ENCODE peak calls at places on chromosomes 5 and 9, in ten cellular contexts. B, V, Z, L, T, K, S, P, R and E are unnamed samples.

GRCh38 chr5:106768392-106768791 is 902.3 kb downstream of the EFNA5 start:
- DNase-seq in B (no peak), V (no peak), Z (no peak), L (no peak), T (no peak), K (no peak), S (no peak), P (no peak), R (no peak), E (no peak)

GRCh38 chr9:81824802-81825770 is 103.1 kb upstream of the SPATA31D4 start:
- DNase-seq in B (no peak), V (no peak), Z (no peak), L (no peak), T (no peak), K (no peak), S (no peak), P (no peak), R (no peak), E (no peak)

GRCh38 chr5:30932611-30933010 is 260.9 kb upstream of the CDH6 start:
- DNase-seq in B (no peak), V (no peak), Z (no peak), L (no peak), T (no peak), K (no peak), S (no peak), P (no peak), R (no peak), E (no peak)

GRCh38 chr9:81250606-81251005 is 438.7 kb downstream of the TLE1 start:
- DNase-seq in B (no peak), V (no peak), Z (no peak), L (no peak), T (no peak), K (no peak), S (no peak), P (no peak), R (no peak), E (no peak)

GRCh38 chr9:69376651-69377050 is 51.6 kb downstream of the ENTREP1 start:
- DNase-seq in B (peak), V (no peak), Z (no peak), L (no peak), T (no peak), K (no peak), S (no peak), P (peak), R (no peak), E (no peak)

GRCh38 chr5:11329676-11330075 is 568.6 kb upstream of the DAP start:
- DNase-seq in B (no peak), V (no peak), Z (no peak), L (no peak), T (no peak), K (no peak), S (no peak), P (no peak), R (no peak), E (no peak)

GRCh38 chr9:33448159-33448511 is 742 bp upstream of the AQP3 start:
- DNase-seq in B (no peak), V (no peak), Z (no peak), L (peak), T (no peak), K (no peak), S (no peak), P (no peak), R (no peak), E (no peak)

GRCh38 chr5:95771109-95771708 is 40.1 kb downstream of the RHOBTB3 start:
- DNase-seq in B (no peak), V (no peak), Z (no peak), L (peak), T (no peak), K (no peak), S (no peak), P (peak), R (no peak), E (no peak)

GRCh38 chr5:10520716-10521115 is 43.2 kb upstream of the ANKRD33B start:
- DNase-seq in B (no peak), V (no peak), Z (no peak), L (no peak), T (no peak), K (no peak), S (no peak), P (peak), R (no peak), E (no peak)

GRCh38 chr5:172906436-172906835 is 52.8 kb upstream of the RPL26L1 start:
- DNase-seq in B (no peak), V (peak), Z (no peak), L (no peak), T (no peak), K (no peak), S (no peak), P (peak), R (no peak), E (no peak)

DNA sequence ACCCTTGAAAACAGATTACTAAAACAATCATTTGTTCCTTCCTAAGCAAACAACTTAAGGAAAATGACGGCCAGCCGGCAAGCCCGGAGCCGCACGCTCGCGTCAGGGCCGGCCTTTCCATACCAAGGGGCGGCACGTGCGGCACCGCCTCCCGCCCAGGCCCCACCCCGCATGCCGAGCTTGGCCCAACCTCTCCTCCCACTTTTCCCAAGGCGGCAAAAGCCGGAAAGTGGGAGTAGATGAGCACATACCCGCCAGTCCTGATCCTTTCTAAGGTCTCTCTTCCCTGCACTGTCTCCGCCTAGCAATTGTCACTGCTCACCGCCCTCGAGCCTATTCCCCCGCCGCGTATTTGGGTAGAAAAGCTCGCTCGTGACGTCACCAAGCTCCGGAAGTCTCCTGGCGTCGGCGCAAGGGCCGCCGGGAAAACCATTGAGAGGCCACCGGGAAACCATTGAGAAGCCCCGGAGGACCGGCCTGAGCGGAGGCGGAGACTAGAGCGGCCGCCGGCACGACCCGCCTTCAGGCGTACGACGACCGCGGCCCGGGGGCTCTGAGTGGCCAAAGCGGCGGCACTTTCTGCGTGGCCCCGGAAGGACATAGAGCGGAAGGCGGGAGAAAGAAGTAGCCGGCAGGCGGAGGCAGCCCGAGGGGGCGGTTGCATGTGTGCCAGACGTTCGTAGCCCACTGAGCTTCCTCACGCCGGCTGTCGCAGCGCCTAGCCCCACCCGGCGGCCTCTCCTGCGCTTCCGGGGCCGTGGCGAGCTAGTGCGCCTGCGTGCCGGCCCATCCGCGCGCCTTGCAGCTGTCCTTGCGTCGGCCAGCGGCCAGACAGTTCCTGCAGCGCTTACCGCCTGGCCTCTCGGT is at the start of the genes NCBP1 and TSTD2:
- DNase-seq in B (peak), V (peak), Z (peak), L (peak), T (peak), K (peak), S (peak), P (peak), R (peak), E (peak)
- TF ChIP-seq CTCF in B (no peak), V (no peak), Z (no peak), L (no peak), T (no peak), K (no peak), S (no peak), P (no peak), R (no peak), E (no peak)

GRCh38 chr9:92180669-92181181 is 65.5 kb upstream of the SPTLC1 start:
- DNase-seq in B (no peak), V (no peak), Z (no peak), L (no peak), T (no peak), K (no peak), S (no peak), P (peak), R (no peak), E (no peak)
- TF ChIP-seq CTCF in B (no peak), V (no peak), Z (peak), L (no peak), T (no peak), K (no peak), S (no peak), P (no peak), R (no peak), E (no peak)

GRCh38 chr5:83590966-83591365 is 119.4 kb downstream of the VCAN start:
- DNase-seq in B (no peak), V (no peak), Z (no peak), L (no peak), T (no peak), K (no peak), S (no peak), P (no peak), R (no peak), E (no peak)

GRCh38 chr5:83589786-83590185 is 118.2 kb downstream of the VCAN start:
- DNase-seq in B (no peak), V (no peak), Z (no peak), L (no peak), T (no peak), K (no peak), S (no peak), P (no peak), R (no peak), E (no peak)

DNA sequence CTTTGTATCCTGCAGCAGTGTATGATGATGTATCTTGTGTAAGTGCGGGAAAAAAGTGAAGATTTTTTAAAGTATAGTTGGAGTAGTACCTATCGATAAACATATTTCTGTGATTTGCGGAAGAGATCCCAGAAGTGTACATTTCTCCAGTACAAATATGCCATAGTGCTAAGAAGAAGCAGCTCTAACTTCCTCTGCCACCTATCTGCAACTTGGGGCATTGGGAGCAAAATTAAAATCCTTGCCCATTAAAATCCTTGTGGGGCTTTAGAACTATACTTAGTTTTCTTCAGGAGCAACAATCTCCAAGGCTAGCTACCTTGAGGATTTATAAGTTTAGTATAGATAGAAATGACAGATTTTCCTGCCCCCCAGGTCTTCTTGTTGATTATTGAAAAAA is 123.7 kb downstream of the VCAN start:
- DNase-seq in B (no peak), V (no peak), Z (no peak), L (no peak), T (no peak), K (no peak), S (no peak), P (no peak), R (no peak), E (no peak)
- TF ChIP-seq CTCF in B (no peak), V (no peak), Z (peak), L (no peak), T (peak), K (peak), S (no peak), P (peak), R (no peak), E (no peak)

GRCh38 chr5:132506094-132506692 is 15.6 kb upstream of the IRF1 start:
- DNase-seq in B (no peak), V (peak), Z (no peak), L (no peak), T (no peak), K (no peak), S (peak), P (peak), R (no peak), E (no peak)
- TF ChIP-seq CTCF in B (peak), V (peak), Z (peak), L (no peak), T (peak), K (peak), S (peak), P (peak), R (no peak), E (no peak)

DNA sequence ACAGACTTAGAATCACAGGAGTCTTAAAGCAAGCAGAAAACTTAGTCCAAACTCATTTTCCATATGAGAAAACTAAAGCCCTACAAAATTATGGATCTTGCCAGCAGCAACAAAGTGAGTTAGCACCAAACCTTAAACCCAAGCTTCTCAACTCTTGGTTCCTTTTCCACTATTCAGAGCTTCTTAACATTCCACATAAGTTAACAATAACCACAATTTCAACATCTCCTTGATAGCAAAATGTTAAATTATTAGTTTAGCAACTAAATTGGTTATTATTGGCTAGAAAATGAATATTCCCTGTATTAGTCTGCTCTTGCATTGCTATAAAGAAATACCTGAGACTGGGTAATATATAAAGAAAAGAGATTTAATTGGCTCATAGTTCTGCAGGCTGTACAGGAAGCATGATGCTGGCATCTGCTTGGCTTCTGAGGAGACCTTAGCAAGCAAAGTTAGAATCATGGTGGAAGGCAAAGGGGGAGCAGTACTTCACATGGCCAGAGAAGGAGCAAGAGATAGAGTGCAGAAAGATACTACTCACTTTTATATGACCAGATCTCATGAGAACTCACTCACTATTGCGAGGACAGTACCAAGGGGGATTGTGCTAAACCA is 26.2 kb upstream of the ARSB start:
- DNase-seq in B (no peak), V (no peak), Z (no peak), L (no peak), T (no peak), K (no peak), S (no peak), P (peak), R (no peak), E (no peak)
- TF ChIP-seq CTCF in B (no peak), V (no peak), Z (peak), L (no peak), T (no peak), K (no peak), S (peak), P (peak), R (no peak), E (no peak)

DNA sequence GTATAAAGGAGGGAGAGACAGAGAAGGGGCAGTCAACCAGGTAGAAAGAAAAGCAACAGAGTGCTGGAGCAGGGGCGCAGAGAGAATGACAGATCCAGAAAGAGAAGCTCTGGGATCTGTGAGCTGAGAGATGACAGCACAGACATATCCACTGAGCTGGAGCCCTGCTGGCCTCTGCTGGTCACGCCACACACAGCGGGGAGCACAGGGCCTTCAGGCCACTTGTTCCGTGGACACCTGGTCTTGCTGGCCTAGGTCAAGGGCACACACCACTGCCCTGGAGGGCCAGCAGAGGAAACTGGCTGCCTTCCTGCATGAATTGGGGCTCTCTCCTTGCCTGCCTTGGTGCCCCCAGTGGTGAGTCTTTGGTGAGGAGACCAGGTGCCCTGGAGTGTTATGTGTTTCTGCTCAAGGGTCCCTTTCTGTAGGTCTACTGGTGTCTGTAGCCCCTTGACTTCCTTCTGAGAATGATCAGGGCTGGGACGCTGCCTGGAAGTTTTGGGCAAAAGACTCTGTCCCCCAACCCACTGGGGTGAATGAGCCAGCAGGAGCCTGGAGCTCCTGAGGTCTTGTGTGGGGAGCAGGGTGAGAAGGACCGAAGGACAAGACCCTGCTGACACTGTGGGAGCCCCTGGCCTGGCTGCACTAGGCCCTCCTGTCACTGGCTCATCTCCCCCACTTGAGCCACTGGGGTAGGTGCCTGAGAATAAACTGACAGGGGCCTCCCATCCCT is 59.2 kb upstream of the ADAMTS2 start:
- DNase-seq in B (no peak), V (no peak), Z (peak), L (no peak), T (peak), K (no peak), S (no peak), P (peak), R (no peak), E (no peak)
- TF ChIP-seq CTCF in B (peak), V (no peak), Z (peak), L (no peak), T (no peak), K (peak), S (peak), P (peak), R (no peak), E (no peak)